ENCODE peak calls at places on chromosome 11, in nine cellular contexts. Q is glutamatergic neuron, B is neural crest cell, R is cardiac fibroblast, H is type B pancreatic cell, P is epithelial cell of esophagus, S is foreskin keratinocyte, Z is stomach, Y is HFFc6. W is an unnamed sample.

GRCh38 chr11:115912484-115912945 is 408.3 kb upstream of the CADM1 start:
- DNase-seq in R (no peak), S (no peak), Y (no peak), Q (no peak), H (no peak), B (no peak), Z (no peak), P (no peak), W (no peak)

GRCh38 chr11:107769189-107769588 is 57.3 kb upstream of the SLN start:
- DNase-seq in Z (no peak), R (peak; percentile 75), Y (peak; percentile 80), P (peak; percentile 59), H (no peak), B (no peak), Q (no peak), S (no peak), W (no peak)

GRCh38 chr11:3879216-3879966 is 23.9 kb downstream of the STIM1 start:
- DNase-seq in P (no peak), Q (no peak), B (no peak), S (no peak), R (no peak), Y (no peak), Z (no peak), H (no peak), W (peak; percentile 38)

GRCh38 chr11:62665630-62666258 is 632 bp downstream of the CSKMT start:
- DNase-seq in S (peak; percentile 22), B (no peak), R (peak; percentile 66), P (peak; percentile 34), Q (peak; percentile 50), Z (peak; percentile 50), H (no peak), Y (no peak), W (peak; percentile 62)

GRCh38 chr11:115193931-115194797 is 310.1 kb downstream of the CADM1 start:
- DNase-seq in Z (no peak), S (no peak), P (no peak), Q (no peak), R (peak; percentile 10), B (no peak), H (no peak), Y (no peak), W (no peak)

GRCh38 chr11:61841636-61842332 is 13.7 kb downstream of the FADS2 start:
- DNase-seq in Z (no peak), B (no peak), Q (no peak), P (no peak), R (no peak), Y (no peak), S (no peak), H (no peak), W (no peak)

GRCh38 chr11:69814411-69814810 is 4.8 kb downstream of the FGF3 start:
- DNase-seq in S (no peak), B (no peak), H (no peak), Z (no peak), Q (no peak), R (no peak), P (no peak), Y (no peak), W (no peak)

GRCh38 chr11:8360086-8360828 is 96.6 kb upstream of the LMO1 start:
- DNase-seq in Y (no peak), P (no peak), Q (no peak), H (no peak), B (no peak), Z (no peak), R (no peak), S (no peak), W (no peak)

DNA sequence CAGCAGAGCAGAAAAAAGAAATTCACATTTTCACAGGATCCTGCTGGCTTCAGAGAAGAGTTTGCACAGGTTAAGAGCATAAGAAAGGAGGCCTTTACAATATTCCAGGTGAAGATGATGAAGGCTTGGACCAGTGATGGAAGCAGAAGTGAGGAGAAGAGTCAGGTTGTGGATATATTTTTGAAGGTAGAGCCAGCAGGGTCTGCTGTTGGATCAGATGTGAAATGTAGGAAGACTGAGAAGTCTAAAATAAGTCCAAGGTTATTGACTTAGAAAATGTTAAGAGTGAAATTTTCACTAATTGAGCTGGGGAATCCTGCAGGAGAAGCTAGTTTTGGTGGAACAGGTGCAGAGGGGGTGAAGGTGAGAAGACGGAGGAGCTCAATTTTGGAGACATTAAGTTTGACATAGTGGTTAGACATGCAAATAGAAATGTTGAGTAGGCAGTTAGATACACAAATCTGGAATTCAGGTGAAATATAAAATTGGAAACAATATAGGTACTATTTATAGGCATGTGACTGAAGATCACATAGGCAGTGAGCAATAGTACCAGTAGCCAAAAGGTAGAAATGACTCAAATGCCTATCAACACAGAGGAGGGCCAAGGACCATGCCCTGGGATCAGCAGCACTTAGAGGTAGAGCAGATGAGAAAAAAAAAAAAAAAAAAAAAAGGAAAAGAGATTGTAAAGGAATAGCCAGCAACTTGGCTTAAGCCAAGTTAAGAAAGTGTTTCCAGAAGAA is 252.0 kb downstream of the AASDHPPT start:
- DNase-seq in Z (no peak), S (no peak), B (no peak), Y (no peak), Q (no peak), R (no peak), H (no peak), P (no peak), W (no peak)
- TF ChIP-seq CTCF in Z (no peak), S (peak; percentile 40), B (no peak), Y (no peak), Q (no peak), R (no peak), H (no peak), P (no peak), W (no peak)

GRCh38 chr11:5663511-5663910 is 21.4 kb downstream of the TRIM5 start:
- DNase-seq in Q (no peak), Z (no peak), H (no peak), P (peak; percentile 8), R (no peak), B (no peak), Y (no peak), S (no peak), W (no peak)

GRCh38 chr11:5655474-5655873 is 29.4 kb downstream of the TRIM5 start:
- DNase-seq in B (no peak), H (no peak), Z (no peak), S (no peak), Q (no peak), Y (no peak), P (no peak), R (no peak), W (no peak)

GRCh38 chr11:5658318-5658717 is 26.6 kb downstream of the TRIM5 start:
- DNase-seq in Y (no peak), H (no peak), B (no peak), Q (no peak), S (no peak), R (no peak), P (no peak), Z (no peak), W (no peak)
- TF ChIP-seq CTCF in Y (peak; percentile 16), H (no peak), B (no peak), Q (no peak), S (no peak), R (no peak), P (no peak), Z (no peak), W (no peak)

DNA sequence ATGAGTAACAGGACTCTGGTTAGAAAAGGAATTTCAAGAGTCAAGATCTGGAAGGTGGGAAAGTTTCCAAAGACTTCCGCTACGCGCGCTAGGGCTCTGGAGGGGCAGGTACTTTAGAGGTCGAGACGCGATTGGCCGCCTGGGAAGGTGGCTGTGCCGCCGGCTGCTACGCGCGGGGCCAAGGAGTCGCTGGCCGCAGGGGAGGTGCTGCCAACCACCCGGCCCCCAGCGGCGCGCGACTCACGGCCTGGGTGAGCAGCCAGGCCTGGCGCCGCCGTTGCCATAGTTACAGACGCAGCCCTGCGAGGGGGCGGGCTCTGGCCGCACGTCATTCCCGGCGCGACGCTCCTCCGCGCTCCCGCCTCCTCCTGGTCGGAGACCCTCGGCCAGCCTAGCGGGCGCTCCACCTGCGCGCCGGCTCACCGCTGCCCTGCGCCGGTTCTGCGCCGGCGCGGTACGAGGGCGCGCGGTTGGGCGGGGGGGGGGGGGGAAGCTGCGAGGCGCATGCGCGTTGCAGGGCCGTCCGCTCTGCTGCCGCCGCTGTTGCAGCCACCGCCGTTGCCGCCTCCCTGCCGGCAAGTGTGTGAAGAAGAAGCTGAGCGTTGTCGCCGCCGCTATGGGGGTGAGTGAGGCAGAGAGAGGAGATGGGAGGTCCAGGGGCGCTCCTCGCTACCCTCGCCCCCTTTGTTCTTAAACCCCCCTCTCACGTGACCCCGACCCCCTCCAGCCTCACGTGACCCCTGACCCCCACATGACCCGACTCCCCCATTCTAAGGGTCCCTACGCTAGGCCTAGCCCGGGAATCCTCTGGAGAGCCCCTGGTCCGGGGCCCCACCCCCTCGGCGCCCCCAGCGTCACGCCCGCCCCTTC is at the start of gene NAA40:
- DNase-seq in B (peak; percentile 88), S (peak; percentile 87), Y (peak; percentile 94), Z (peak; percentile 95), R (peak; percentile 94), H (peak; percentile 96), Q (peak; percentile 96), P (peak; percentile 96), W (peak; percentile 99)
- TF ChIP-seq CTCF in B (no peak), S (peak; percentile 29), Y (peak; percentile 9), Z (no peak), R (no peak), H (peak; percentile 5), Q (no peak), P (no peak), W (no peak)

GRCh38 chr11:16011396-16011795 is 344.9 kb downstream of the SOX6 start:
- DNase-seq in Y (no peak), P (no peak), Z (no peak), R (no peak), Q (no peak), S (no peak), H (no peak), B (no peak), W (no peak)

GRCh38 chr11:16013242-16013641 is 343.1 kb downstream of the SOX6 start:
- DNase-seq in Z (no peak), Q (no peak), R (no peak), Y (no peak), B (no peak), P (no peak), S (no peak), H (no peak), W (no peak)

GRCh38 chr11:16012125-16012751 is 344.1 kb downstream of the SOX6 start:
- DNase-seq in P (no peak), Z (no peak), Q (no peak), S (no peak), Y (no peak), B (no peak), R (peak; percentile 4), H (no peak), W (no peak)

GRCh38 chr11:16015736-16016135 is 340.6 kb downstream of the SOX6 start:
- DNase-seq in P (no peak), H (no peak), Y (no peak), B (no peak), S (no peak), Z (no peak), R (no peak), Q (no peak), W (no peak)

DNA sequence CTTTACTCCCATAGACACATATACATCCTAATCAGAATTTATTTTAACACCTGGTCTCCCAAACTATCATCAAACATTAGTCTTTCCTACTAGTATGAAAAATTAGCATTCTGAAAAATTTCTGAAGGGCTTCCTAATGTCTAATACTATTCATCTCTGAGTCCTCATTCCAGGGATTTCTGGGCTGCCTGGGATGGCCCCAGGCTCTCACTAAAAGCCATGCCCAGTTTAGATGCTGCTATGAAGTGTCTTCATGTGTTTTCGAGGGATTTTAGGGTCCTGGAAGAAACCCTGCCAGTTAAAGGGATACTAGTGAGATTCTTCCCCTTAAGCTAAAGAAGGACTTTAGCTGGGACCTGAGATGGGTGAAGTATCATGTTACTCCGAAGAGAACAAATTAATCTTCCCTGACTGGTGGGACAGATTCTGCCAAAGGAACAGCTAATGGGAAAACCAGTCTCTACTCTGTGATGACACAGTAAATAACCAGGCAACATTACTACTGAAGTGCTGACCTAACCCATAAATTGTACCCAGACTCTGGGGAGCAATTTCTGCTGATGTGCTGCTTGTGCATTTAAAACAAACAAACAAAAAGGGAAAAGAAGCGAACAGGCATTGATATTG is 342.6 kb downstream of the SOX6 start:
- DNase-seq in H (no peak), Y (peak; percentile 2), R (no peak), S (no peak), P (no peak), B (no peak), Q (no peak), Z (no peak), W (no peak)
- TF ChIP-seq CTCF in H (no peak), Y (no peak), R (no peak), S (no peak), P (no peak), B (no peak), Q (no peak), Z (no peak), W (no peak)

W was measured in GM13976.